ENCODE peak calls at places on chromosomes 7 and 10, in six cellular contexts. S is pancreas, D is fibroblast of lung, Y is RWPE2, T is tibial artery, G is neural progenitor cell. Q is an unnamed sample.

GRCh38 chr10:104340692-104341091 is 2.4 kb upstream of the ITPRIP start:
- DNase-seq in S (no peak), D (no peak), Y (no peak), T (no peak), G (no peak), Q (no peak)

GRCh38 chr7:17520941-17521340 is 222.5 kb downstream of the AHR start:
- DNase-seq in S (no peak), D (peak; percentile 67), Y (no peak), T (no peak), G (no peak), Q (no peak)

GRCh38 chr10:89946106-89946505 is 244.7 kb downstream of the KIF20B start:
- DNase-seq in S (no peak), D (peak; percentile 23), Y (no peak), T (no peak), G (no peak), Q (no peak)

GRCh38 chr10:102615361-102615760 is 28.9 kb upstream of the TRIM8 start:
- DNase-seq in S (peak; percentile 55), D (no peak), Y (no peak), T (no peak), G (peak; percentile 64), Q (no peak)

GRCh38 chr7:143355450-143356385 is 6.8 kb downstream of the FAM131B start:
- DNase-seq in S (no peak), D (no peak), Y (no peak), T (no peak), G (no peak), Q (peak; percentile 72)

GRCh38 chr10:129104266-129105045 is 362.6 kb upstream of the MGMT start:
- DNase-seq in S (no peak), D (no peak), Y (no peak), T (no peak), G (no peak), Q (peak; percentile 88)

GRCh38 chr7:10802526-10802925 is 171.1 kb upstream of the PHF14 start:
- DNase-seq in S (no peak), D (peak; percentile 99), Y (no peak), T (no peak), G (no peak), Q (peak; percentile 37)

GRCh38 chr7:112009081-112009480 is 197.1 kb downstream of the DOCK4 start:
- DNase-seq in S (no peak), D (peak; percentile 79), Y (no peak), T (no peak), G (no peak), Q (no peak)

GRCh38 chr10:130014734-130015695 is 50.9 kb upstream of the EBF3 start:
- DNase-seq in S (no peak), D (peak; percentile 12), Y (no peak), T (peak; percentile 48), G (no peak), Q (peak; percentile 80)

GRCh38 chr10:91856637-91857036 is 52.6 kb downstream of the FGFBP3 start:
- DNase-seq in S (no peak), D (no peak), Y (no peak), T (no peak), G (peak; percentile 22), Q (no peak)

GRCh38 chr7:103851357-103851756 is 138.1 kb downstream of the RELN start:
- DNase-seq in S (no peak), D (peak; percentile 5), Y (no peak), T (no peak), G (peak; percentile 63), Q (no peak)

GRCh38 chr10:58241346-58241745 is 26.3 kb downstream of the IPMK start:
- DNase-seq in S (no peak), D (peak; percentile 65), Y (no peak), T (no peak), G (no peak), Q (peak; percentile 83)

GRCh38 chr10:43623351-43623750 is 17.1 kb downstream of the ZNF485 start:
- DNase-seq in S (no peak), D (peak; percentile 15), Y (no peak), T (no peak), G (no peak), Q (no peak)

GRCh38 chr7:123723913-123724312 is 24.9 kb downstream of the WASL start:
- DNase-seq in S (no peak), D (no peak), Y (no peak), T (no peak), G (no peak), Q (no peak)
- H3K27ac ChIP-seq in S (peak overlapping the region; percentile 20), D (no peak overlapping the region), Y (no peak overlapping the region), T (no peak overlapping the region), G (peak overlapping the region; percentile 80), Q (no peak overlapping the region)

GRCh38 chr10:131943021-131943814 is 38.5 kb downstream of the BNIP3 start:
- DNase-seq in S (peak; percentile 84), D (no peak), Y (peak; percentile 25), T (no peak), G (peak; percentile 71), Q (no peak)
- TF ChIP-seq CTCF in S (peak; percentile 44), D (peak; percentile 27), Y (no peak), T (no peak), G (peak; percentile 69), Q (peak; percentile 45)

GRCh38 chr7:2824678-2825461 is 19.2 kb downstream of the GNA12 start:
- DNase-seq in S (no peak), D (peak; percentile 78), Y (no peak), T (no peak), G (peak; percentile 40), Q (no peak)
- H3K27ac ChIP-seq in S (no peak overlapping the region), D (peak overlapping the region; percentile 62), Y (no peak overlapping the region), T (no peak overlapping the region), G (peak overlapping the region; percentile 83), Q (no peak overlapping the region)

GRCh38 chr10:17599089-17599488 is 18.1 kb downstream of the HACD1 start:
- DNase-seq in S (no peak), D (peak; percentile 42), Y (no peak), T (no peak), G (peak; percentile 50), Q (no peak)
- TF ChIP-seq CTCF in S (no peak), D (peak; percentile 38), Y (peak; percentile 65), T (no peak), G (peak; percentile 54), Q (peak; percentile 36)

DNA sequence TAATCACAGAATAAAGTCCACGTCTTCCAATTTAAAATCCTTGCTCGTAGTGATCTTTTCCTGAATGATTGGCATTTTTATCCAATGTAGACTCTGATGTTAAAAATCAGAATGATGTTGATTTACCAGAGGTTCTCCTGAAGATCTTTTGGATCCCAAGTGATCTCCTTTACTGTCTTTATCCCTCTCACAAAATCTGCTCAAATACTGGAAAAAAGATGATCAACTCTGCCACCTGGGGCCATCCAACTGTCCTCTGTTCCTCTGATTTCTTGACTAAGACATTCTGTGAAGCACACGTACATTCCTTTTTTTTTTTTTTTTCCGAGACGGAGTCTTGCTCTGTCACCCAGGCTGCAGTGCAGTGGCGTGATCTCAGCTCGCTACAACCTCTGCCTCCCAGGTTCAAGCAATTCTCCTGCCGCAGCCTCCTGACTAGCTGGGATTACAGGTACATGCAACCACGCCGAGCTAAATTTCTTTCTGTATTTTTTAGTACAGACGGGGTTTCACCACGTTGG is 18.0 kb upstream of the ADRB1 start:
- DNase-seq in S (no peak), D (no peak), Y (no peak), T (no peak), G (no peak), Q (no peak)
- H3K27ac ChIP-seq in S (no peak overlapping the region), D (no peak overlapping the region), Y (peak overlapping the region; percentile 93), T (no peak overlapping the region), G (no peak overlapping the region), Q (no peak overlapping the region)

GRCh38 chr10:83917519-83918506 is 221.5 kb upstream of the GHITM start:
- DNase-seq in S (no peak), D (no peak), Y (no peak), T (no peak), G (peak; percentile 66), Q (peak; percentile 62)
- TF ChIP-seq CTCF in S (no peak), D (no peak), Y (peak; percentile 29), T (no peak), G (peak; percentile 58), Q (no peak)

GRCh38 chr7:158955146-158955870 is 99.0 kb downstream of the DYNC2I1 start:
- DNase-seq in S (no peak), D (no peak), Y (no peak), T (no peak), G (no peak), Q (no peak)
- H3K27ac ChIP-seq in S (no peak overlapping the region), D (no peak overlapping the region), Y (no peak overlapping the region), T (no peak overlapping the region), G (no peak overlapping the region), Q (no peak overlapping the region)

GRCh38 chr7:94154858-94155257 is 150.7 kb upstream of the BET1 start:
- DNase-seq in S (no peak), D (no peak), Y (no peak), T (no peak), G (no peak), Q (no peak)
- TF ChIP-seq CTCF in S (no peak), D (no peak), Y (no peak), T (no peak), G (no peak), Q (no peak)

Q was measured in osteoblast.